ENCODE peak calls at places on chromosomes 2 and 18, in four cellular contexts. R is H1, H is SK-N-SH, D is HCT116. Y is an unnamed sample.

GRCh38 chr2:239884051-239884405 is 141.1 kb downstream of the NDUFA10 start:
- DNase-seq in H (no peak), R (no peak), D (no peak), Y (no peak)

GRCh38 chr2:19474128-19474527 is 115.7 kb upstream of the OSR1 start:
- DNase-seq in R (no peak), D (no peak), H (no peak), Y (peak)

GRCh38 chr18:80171190-80171872 is 62.3 kb downstream of the ADNP2 start:
- DNase-seq in H (peak), D (no peak), R (no peak), Y (peak)

GRCh38 chr2:119756837-119757236 is 2.9 kb upstream of the PTPN4 start:
- DNase-seq in R (no peak), D (peak), H (no peak), Y (no peak)

GRCh38 chr2:186780701-186781316 is 68.2 kb downstream of the ZSWIM2 start:
- DNase-seq in R (peak), H (peak), D (peak), Y (no peak)

GRCh38 chr2:70258532-70258875 is 567 bp downstream of the PCYOX1 start:
- DNase-seq in D (no peak), H (peak), R (no peak), Y (peak)

GRCh38 chr2:104863229-104863584 is 9.3 kb downstream of the POU3F3 start:
- DNase-seq in R (no peak), H (no peak), D (no peak), Y (no peak)

GRCh38 chr2:235850771-235851551 is 317.2 kb downstream of the GBX2 start:
- DNase-seq in R (no peak), H (no peak), D (no peak), Y (no peak)

GRCh38 chr2:205879362-205879761 is 197.1 kb downstream of the NRP2 start:
- DNase-seq in R (no peak), D (no peak), H (no peak), Y (no peak)

GRCh38 chr2:109712746-109713145 is 81.4 kb upstream of the RGPD5 start:
- DNase-seq in H (no peak), D (no peak), R (no peak), Y (no peak)

GRCh38 chr2:8529706-8530277 is 152.1 kb upstream of the ID2 start:
- DNase-seq in R (no peak), D (no peak), H (no peak), Y (no peak)

GRCh38 chr2:8312221-8312620 is 369.6 kb upstream of the ID2 start:
- DNase-seq in R (no peak), D (no peak), H (no peak), Y (no peak)

GRCh38 chr2:215693269-215693998 is 257.6 kb upstream of the FN1 start:
- DNase-seq in R (no peak), D (no peak), H (no peak), Y (no peak)

GRCh38 chr2:238250896-238251295 is 11.1 kb upstream of the HES6 start:
- DNase-seq in R (no peak), H (no peak), D (no peak), Y (no peak)

GRCh38 chr2:2056531-2056930 is 274.5 kb downstream of the MYT1L start:
- DNase-seq in D (no peak), R (no peak), H (no peak), Y (no peak)

GRCh38 chr2:217555075-217555876 is 447.5 kb downstream of the TNS1 start:
- DNase-seq in D (no peak), R (peak), H (no peak), Y (no peak)

GRCh38 chr18:58097907-58098166 is 53.8 kb downstream of the NEDD4L start:
- DNase-seq in H (no peak), D (no peak), R (no peak), Y (no peak)

GRCh38 chr2:24970483-24971299 is 1.1 kb downstream of the DNAJC27 start:
- DNase-seq in R (no peak), H (no peak), D (no peak), Y (no peak)

GRCh38 chr2:60634443-60634842 is 81.0 kb upstream of the BCL11A start:
- DNase-seq in R (no peak), H (no peak), D (no peak), Y (no peak)

GRCh38 chr2:8984152-8984551 is 19.3 kb downstream of the MBOAT2 start:
- DNase-seq in H (no peak), R (no peak), D (no peak), Y (no peak)

GRCh38 chr2:107363811-107364210 is 462.9 kb upstream of the RGPD4 start:
- DNase-seq in D (no peak), R (no peak), H (no peak), Y (no peak)

GRCh38 chr2:85888020-85888744 is 608 bp downstream of the ST3GAL5 start:
- DNase-seq in D (no peak), H (peak), R (no peak), Y (no peak)

GRCh38 chr2:241211276-241211675 is 22.8 kb downstream of the ANO7 start:
- DNase-seq in H (no peak), R (no peak), D (no peak), Y (no peak)

GRCh38 chr18:44537521-44537920 is 143.2 kb upstream of the SETBP1 start:
- DNase-seq in D (no peak), R (peak), H (peak), Y (no peak)

GRCh38 chr18:50268022-50268747 is 1.9 kb upstream of the CFAP53 start:
- DNase-seq in H (peak), D (no peak), R (peak), Y (no peak)

GRCh38 chr2:2834105-2834504 is 503.0 kb upstream of the MYT1L start:
- DNase-seq in D (no peak), H (no peak), R (no peak), Y (no peak)

GRCh38 chr2:108492364-108492763 is 41.9 kb upstream of the LIMS1 start:
- DNase-seq in H (no peak), R (no peak), D (no peak), Y (no peak)

GRCh38 chr18:37248281-37248680 is 317.3 kb downstream of the CELF4 start:
- DNase-seq in R (no peak), H (no peak), D (no peak), Y (no peak)

GRCh38 chr2:212939777-212940531 is 211.5 kb downstream of the IKZF2 start:
- DNase-seq in D (no peak), H (no peak), R (no peak), Y (peak)
- TF ChIP-seq POLR2AphosphoS5 in D (no peak), H (no peak), R (no peak), Y (peak)

DNA sequence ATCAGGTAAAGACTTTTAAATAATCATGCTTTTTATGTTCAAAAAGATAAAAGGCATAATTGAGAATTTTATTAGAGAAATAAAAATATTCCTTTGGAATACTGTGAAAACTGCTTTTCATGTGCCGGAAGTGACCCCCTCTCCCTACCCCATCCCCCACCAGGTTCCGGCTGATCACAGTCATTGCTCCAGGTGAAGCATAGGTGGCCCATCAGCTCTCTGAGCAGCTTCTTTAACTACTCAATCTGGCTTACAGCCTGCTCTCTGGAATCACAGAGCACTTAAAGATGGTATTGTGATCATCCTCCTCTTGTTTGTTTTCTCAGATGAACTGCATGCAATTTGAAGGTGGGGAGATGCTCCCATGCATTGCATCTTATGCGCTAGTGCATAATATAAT is 257.7 kb downstream of the EN1 start:
- DNase-seq in R (no peak), D (no peak), H (no peak), Y (no peak)
- TF ChIP-seq CTCF in R (peak), D (no peak), H (no peak), Y (no peak)

GRCh38 chr2:40371525-40372277 is 80.2 kb downstream of the SLC8A1 start:
- DNase-seq in H (peak), R (peak), D (no peak), Y (no peak)
- H3K27ac ChIP-seq in H (peak), R (no peak), D (no peak), Y (no peak)

GRCh38 chr2:128505150-128505490 is 186.5 kb upstream of the HS6ST1 start:
- DNase-seq in H (no peak), D (no peak), R (no peak), Y (no peak)
- TF ChIP-seq POLR2AphosphoS5 in H (no peak), D (no peak), R (no peak), Y (no peak)

DNA sequence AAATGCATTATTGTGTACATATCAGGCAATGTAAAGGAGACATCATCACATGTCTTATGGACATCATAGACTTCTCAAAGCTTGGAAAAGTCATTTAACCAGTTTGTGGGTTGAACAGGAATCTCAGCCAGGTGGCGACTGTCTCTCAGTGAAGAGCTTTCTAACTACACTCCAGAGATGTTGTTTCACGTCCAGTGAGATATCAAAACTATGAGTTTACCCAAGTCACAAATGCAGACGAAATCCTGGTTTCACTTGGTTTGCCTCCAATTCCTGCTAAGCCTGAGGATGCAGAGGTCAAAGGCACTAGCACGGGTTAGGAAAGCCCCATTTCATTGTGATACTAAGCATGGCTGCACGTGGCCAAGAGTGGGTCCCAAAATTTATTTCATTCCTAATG is 384.5 kb upstream of the MEIS1 start:
- DNase-seq in D (no peak), R (no peak), H (no peak), Y (no peak)
- TF ChIP-seq CTCF in D (no peak), R (no peak), H (no peak), Y (no peak)

DNA sequence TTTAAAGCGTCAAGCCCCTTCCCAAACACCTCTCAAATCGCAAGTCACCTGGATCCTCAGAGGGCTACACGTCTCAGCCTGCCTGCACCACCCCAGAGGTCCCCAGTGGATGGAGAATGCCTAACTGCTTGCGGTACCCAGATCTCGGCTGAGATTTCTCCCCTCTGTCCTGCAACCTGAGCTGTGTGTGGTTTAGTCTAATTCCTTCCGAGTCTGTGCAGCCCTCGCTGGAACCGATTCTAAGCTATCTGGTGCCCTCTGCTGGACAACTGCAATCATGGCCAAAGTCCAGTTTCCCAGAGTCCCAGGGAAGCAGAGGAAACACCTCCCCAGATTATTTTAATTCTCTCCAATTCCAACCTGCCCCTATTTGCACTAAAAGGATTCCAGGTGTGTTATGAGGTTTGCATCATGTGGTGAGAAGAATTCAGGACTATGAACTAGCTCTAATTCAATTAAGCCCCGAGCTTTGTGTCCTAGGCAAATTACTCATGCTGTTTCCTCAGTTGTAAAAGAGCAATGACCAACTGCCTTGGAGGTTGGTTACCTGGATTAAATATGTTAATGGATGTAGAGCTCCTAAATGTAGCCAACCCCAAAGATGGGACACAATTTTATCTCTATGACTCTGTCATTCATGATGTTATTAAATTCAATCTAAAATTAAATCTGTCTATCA is 276.1 kb upstream of the NCKAP5 start:
- DNase-seq in H (peak), D (peak), R (peak), Y (peak)
- H3K27ac ChIP-seq in H (peak), D (no peak), R (no peak), Y (no peak)

DNA sequence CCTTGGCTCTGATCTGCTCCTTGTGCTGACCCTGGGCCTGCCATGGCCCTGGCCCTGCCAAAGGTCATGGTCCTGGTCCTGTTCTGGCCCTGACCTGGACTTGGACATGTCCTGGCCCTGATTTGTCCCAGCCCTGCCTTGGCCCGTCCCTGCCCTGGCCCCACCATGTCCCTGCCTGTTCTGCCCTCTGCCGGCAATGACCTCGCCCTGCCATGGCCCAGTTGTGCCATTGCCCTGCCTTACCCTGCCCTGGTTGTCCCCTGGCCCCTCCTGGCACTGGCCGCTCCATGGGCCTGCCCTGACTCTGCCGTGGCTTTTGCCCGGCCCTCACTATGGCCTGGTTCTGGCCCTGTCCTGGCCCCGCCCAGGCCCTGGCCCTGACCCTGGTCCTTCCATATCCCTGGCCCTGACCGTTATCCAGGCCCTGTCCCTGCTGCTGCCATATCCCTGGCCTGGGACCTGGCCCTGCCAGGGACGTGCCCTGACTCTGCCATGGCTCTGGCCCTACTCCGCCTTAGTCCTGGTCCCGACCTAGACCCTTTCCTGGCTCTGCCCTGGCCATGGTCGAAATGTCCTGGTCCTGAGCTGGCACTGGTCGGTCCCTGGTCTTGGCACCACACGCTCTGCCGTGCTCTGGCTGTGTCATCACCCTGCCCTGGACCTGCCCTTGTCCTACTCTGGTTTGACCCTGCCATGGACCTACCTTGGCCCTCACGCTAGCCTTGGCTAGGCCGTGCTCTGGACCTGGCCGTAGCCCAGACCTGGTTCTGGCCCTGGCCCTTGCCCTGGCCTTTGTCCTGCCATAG is 6.8 kb upstream of the ANKRD62 start:
- DNase-seq in H (no peak), D (no peak), R (no peak), Y (no peak)
- TF ChIP-seq POLR2AphosphoS5 in H (no peak), D (no peak), R (no peak), Y (no peak)

GRCh38 chr2:222000326-222000725 is 298.5 kb downstream of the PAX3 start:
- DNase-seq in R (no peak), D (peak), H (no peak), Y (no peak)

GRCh38 chr2:221997100-221997499 is 301.7 kb downstream of the PAX3 start:
- DNase-seq in D (peak), R (no peak), H (no peak), Y (no peak)

GRCh38 chr2:221997683-221998082 is 301.1 kb downstream of the PAX3 start:
- DNase-seq in D (no peak), R (no peak), H (no peak), Y (no peak)

GRCh38 chr2:221999702-222000101 is 299.1 kb downstream of the PAX3 start:
- DNase-seq in R (no peak), H (no peak), D (no peak), Y (no peak)

DNA sequence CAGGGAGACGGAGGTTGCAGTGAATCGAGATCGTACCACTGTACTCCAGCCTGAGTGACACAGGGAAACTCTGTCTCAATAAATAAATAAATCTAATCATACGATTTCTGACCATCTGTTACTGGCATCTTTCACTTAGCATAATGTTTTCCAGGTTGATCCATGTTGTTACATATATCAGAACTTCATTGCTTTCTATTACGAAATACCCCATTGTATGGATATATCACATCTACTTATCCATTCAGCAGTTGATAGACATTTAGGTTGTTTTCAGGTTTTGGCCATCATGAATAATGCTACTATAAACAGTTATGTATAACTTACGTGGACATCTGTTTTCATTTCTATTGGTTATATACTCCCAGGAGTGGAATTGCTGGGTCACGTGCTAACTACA is 303.9 kb downstream of the PAX3 start:
- DNase-seq in R (no peak), H (no peak), D (no peak), Y (no peak)
- TF ChIP-seq CTCF in R (no peak), H (no peak), D (no peak), Y (no peak)

GRCh38 chr18:23258566-23259265 is 123.4 kb downstream of the CABLES1 start:
- DNase-seq in D (no peak), H (no peak), R (no peak), Y (no peak)

GRCh38 chr18:23259701-23260661 is 124.7 kb downstream of the CABLES1 start:
- DNase-seq in H (peak), D (no peak), R (no peak), Y (peak)

GRCh38 chr18:23257686-23258565 is 122.6 kb downstream of the CABLES1 start:
- DNase-seq in D (no peak), H (no peak), R (no peak), Y (no peak)

GRCh38 chr18:23253630-23254029 is 118.3 kb downstream of the CABLES1 start:
- DNase-seq in R (no peak), H (no peak), D (no peak), Y (no peak)

DNA sequence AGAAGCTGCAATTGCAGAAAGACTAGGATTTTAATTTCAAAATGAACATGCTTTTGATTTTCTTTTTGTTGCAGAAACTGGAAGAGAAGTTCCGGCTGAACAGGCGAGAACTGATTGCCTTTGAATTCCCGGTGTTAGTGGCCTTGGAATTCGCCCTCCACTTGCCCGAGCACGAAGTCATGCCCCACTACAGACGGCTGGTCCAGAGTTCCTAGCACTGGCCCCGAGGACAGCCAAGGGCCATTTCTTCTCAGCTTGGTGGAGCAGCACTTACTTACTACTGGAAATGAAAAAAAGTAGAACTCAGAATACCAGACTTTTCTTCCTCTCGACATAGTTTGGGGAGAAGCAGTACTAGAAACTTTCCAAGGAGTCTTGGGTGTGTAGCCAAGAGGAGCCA is 121.9 kb downstream of the CABLES1 start:
- DNase-seq in H (no peak), R (no peak), D (no peak), Y (no peak)
- H3K27ac ChIP-seq in H (no peak), R (no peak), D (no peak), Y (no peak)

Y was measured in prostate gland.